ENCODE peak calls at places on chromosomes 12 and 14, in five cellular contexts. Q is GM20000, X is tibial artery, G is AG04450, J is upper lobe of left lung. L is an unnamed sample.

GRCh38 chr12:76391461-76391860 is 43.2 kb upstream of the BBS10 start:
- DNase-seq in Q (no peak), X (no peak), G (no peak), J (no peak), L (no peak)

GRCh38 chr12:3237154-3237520 is 160.0 kb downstream of the TSPAN9 start:
- DNase-seq in Q (no peak), X (no peak), G (no peak), J (no peak), L (no peak)

GRCh38 chr14:51653096-51653814 is 1.5 kb downstream of the FRMD6 start:
- DNase-seq in Q (no peak), X (no peak), G (no peak), J (no peak), L (peak)

GRCh38 chr12:28172434-28173030 is 17.7 kb upstream of the CCDC91 start:
- DNase-seq in Q (no peak), X (no peak), G (peak), J (no peak), L (peak)

GRCh38 chr14:67131691-67132090 is 57.5 kb upstream of the GARIN2 start:
- DNase-seq in Q (no peak), X (no peak), G (no peak), J (no peak), L (no peak)

GRCh38 chr12:110245278-110245868 is 35.7 kb upstream of the ATP2A2 start:
- DNase-seq in Q (peak), X (no peak), G (no peak), J (peak), L (peak)

GRCh38 chr12:100986595-100987547 is 192.3 kb downstream of the ANO4 start:
- DNase-seq in Q (no peak), X (no peak), G (peak), J (no peak), L (peak)

GRCh38 chr12:25590021-25590721 is 37.1 kb upstream of the LMNTD1 start:
- DNase-seq in Q (peak), X (no peak), G (no peak), J (no peak), L (no peak)

GRCh38 chr14:30521899-30522736 is 36.8 kb upstream of the G2E3 start:
- DNase-seq in Q (peak), X (no peak), G (no peak), J (no peak), L (peak)

GRCh38 chr12:121295746-121296617 is 527 bp downstream of the CAMKK2 start:
- DNase-seq in Q (peak), X (no peak), G (no peak), J (no peak), L (peak)

GRCh38 chr14:55115433-55115832 is 13.6 kb upstream of the LGALS3 start:
- DNase-seq in Q (no peak), X (no peak), G (no peak), J (peak), L (no peak)

GRCh38 chr12:125381373-125381772 is 316.1 kb downstream of the AACS start:
- DNase-seq in Q (no peak), X (no peak), G (no peak), J (no peak), L (no peak)

GRCh38 chr12:51678086-51678724 is 87.2 kb downstream of the SCN8A start:
- DNase-seq in Q (peak), X (no peak), G (no peak), J (peak), L (no peak)

GRCh38 chr14:19800282-19801117 is 3.1 kb upstream of the OR4N2 start:
- DNase-seq in Q (no peak), X (peak), G (no peak), J (no peak), L (no peak)

GRCh38 chr14:33406766-33407165 is 468.1 kb downstream of the NPAS3 start:
- DNase-seq in Q (no peak), X (no peak), G (no peak), J (no peak), L (no peak)

GRCh38 chr14:75429562-75429961 is 1.7 kb downstream of the JDP2 start:
- DNase-seq in Q (no peak), X (no peak), G (no peak), J (no peak), L (no peak)

GRCh38 chr12:81416571-81416970 is 338.7 kb downstream of the ACSS3 start:
- DNase-seq in Q (no peak), X (no peak), G (no peak), J (no peak), L (no peak)

GRCh38 chr14:54919330-54919729 is 16.7 kb upstream of the GCH1 start:
- DNase-seq in Q (no peak), X (no peak), G (no peak), J (no peak), L (no peak)

GRCh38 chr14:90062852-90063539 is 1.2 kb downstream of the KCNK13 start:
- DNase-seq in Q (peak), X (no peak), G (no peak), J (no peak), L (no peak)

GRCh38 chr14:103030741-103031565 is 26.4 kb downstream of the CDC42BPB start:
- DNase-seq in Q (no peak), X (no peak), G (no peak), J (no peak), L (peak)

GRCh38 chr14:101731187-101732080 is 30.1 kb upstream of the PPP2R5C start:
- DNase-seq in Q (peak), X (no peak), G (no peak), J (peak), L (peak)

GRCh38 chr12:108691995-108692808 is 39.1 kb downstream of the CORO1C start:
- DNase-seq in Q (no peak), X (no peak), G (no peak), J (peak), L (peak)

GRCh38 chr12:57737467-57738141 is 938 bp downstream of the AGAP2 start:
- DNase-seq in Q (peak), X (no peak), G (no peak), J (no peak), L (peak)

GRCh38 chr14:92906823-92907222 is 16.1 kb upstream of the CHGA start:
- DNase-seq in Q (no peak), X (no peak), G (no peak), J (no peak), L (no peak)

GRCh38 chr12:40152783-40153383 is 47.0 kb upstream of the SLC2A13 start:
- DNase-seq in Q (peak), X (no peak), G (peak), J (peak), L (peak)

GRCh38 chr12:6824962-6825381 is 3.2 kb upstream of the P3H3 start:
- DNase-seq in Q (no peak), X (no peak), G (no peak), J (no peak), L (peak)

DNA sequence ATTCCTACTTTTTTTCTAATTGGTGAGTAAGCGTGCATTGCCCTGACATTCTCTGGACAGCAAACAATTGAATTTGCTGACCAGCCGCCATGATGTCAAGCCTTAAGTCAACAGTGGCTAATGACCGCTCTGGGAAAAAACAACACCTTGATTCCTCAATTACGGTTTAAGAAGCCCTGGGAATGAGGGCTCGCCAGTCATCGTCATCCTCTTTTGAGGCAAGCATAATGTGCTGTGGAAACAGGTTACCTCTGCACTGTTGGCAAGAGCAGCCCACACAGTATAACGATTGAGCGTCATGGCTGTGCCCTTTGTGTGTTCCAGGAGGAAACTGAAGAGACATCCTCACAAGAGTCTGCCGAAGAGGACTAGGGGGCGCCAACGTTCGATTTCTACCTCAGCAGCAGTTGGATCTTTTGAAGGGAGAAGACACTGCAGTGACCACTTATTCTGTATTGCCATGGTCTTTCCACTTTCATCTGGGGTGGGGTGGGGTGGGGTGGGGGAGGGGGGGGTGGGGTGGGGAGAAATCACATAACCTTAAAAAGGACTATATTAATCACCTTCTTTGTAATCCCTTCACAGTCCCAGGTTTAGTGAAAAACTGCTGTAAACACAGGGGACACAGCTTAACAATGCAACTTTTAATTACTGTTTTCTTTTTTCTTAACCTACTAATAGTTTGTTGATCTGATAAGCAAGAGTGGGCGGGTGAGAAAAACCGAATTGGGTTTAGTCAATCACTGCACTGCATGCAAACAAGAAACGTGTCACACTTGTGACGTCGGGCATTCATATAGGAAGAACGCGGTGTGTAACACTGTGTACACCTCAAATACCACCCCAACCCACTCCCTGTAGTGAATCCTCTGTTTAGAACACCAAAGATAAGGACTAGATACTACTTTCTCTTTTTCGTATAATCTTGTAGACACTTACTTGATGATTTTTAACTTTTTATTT is 138.9 kb downstream of the HMGA2 start:
- DNase-seq in Q (peak), X (no peak), G (no peak), J (no peak), L (peak)
- TF ChIP-seq CTCF in Q (peak), X (no peak), G (peak), J (no peak), L (peak)

GRCh38 chr12:127538325-127538724 is 728.6 kb upstream of the TMEM132C start:
- DNase-seq in Q (no peak), X (no peak), G (no peak), J (no peak), L (no peak)
- TF ChIP-seq CTCF in Q (no peak), X (no peak), G (no peak), J (no peak), L (no peak)

GRCh38 chr12:5434647-5434968 is 2.7 kb downstream of the NTF3 start:
- DNase-seq in Q (no peak), X (no peak), G (no peak), J (no peak), L (no peak)

GRCh38 chr12:5432011-5432400 is at the start of gene NTF3:
- DNase-seq in Q (peak), X (peak), G (peak), J (no peak), L (no peak)

GRCh38 chr12:5433840-5434646 is 2.1 kb downstream of the NTF3 start:
- DNase-seq in Q (no peak), X (no peak), G (no peak), J (no peak), L (no peak)

GRCh38 chr12:5435161-5435560 is 3.3 kb downstream of the NTF3 start:
- DNase-seq in Q (no peak), X (no peak), G (no peak), J (no peak), L (no peak)

GRCh38 chr12:5433081-5433839 is 1.4 kb downstream of the NTF3 start:
- DNase-seq in Q (no peak), X (peak), G (no peak), J (no peak), L (peak)
- TF ChIP-seq CTCF in Q (no peak), X (peak), G (peak), J (no peak), L (peak)

DNA sequence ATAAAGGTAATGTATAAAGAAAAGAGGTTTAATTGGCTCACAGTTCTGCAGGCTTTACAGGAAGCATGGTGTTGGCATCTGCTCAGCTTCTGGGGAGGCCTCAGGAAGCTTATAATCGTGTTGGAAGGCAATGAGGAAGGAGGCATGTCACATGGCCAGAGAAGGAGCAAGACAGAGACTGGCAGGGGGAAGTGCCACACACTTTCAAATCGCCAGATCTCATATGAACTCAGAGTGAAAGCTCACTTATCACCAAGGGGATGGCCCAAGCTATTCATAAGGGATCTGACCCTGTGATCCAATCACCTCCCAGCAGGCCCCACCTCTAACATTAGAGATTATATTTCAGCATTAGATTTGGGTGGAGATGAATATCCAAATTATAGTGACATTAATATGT is 26.3 kb downstream of the LDHB start:
- DNase-seq in Q (no peak), X (no peak), G (no peak), J (no peak), L (no peak)
- TF ChIP-seq CTCF in Q (no peak), X (no peak), G (no peak), J (no peak), L (no peak)

GRCh38 chr12:60980558-60980957 is 1279.6 kb upstream of the USP15 start:
- DNase-seq in Q (no peak), X (no peak), G (no peak), J (no peak), L (no peak)

GRCh38 chr12:60981473-60981872 is 1278.7 kb upstream of the USP15 start:
- DNase-seq in Q (no peak), X (no peak), G (no peak), J (no peak), L (no peak)

DNA sequence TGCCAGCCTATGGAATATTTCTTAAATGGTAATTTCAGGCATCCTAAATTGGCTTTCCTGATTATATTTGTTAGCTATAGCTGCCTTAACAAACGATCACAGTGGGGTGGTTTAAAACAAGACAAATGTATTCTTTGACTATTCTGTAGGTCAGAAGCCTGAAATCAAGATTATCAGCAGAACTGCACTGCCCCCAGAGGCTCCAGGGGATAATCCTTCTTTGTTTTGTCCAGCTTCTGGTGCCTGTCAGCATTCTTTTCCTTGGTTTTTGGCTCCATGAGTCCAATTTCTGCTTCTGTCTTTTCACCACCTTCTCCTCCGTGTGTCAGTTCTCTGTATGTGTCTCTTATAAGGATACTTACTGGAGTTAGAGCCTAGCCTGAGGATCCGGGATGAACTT is 1282.2 kb upstream of the USP15 start:
- DNase-seq in Q (no peak), X (no peak), G (no peak), J (no peak), L (no peak)
- TF ChIP-seq CTCF in Q (no peak), X (no peak), G (no peak), J (no peak), L (peak)

GRCh38 chr12:19912996-19913395 is 455.3 kb upstream of the PDE3A start:
- DNase-seq in Q (no peak), X (no peak), G (no peak), J (no peak), L (no peak)

GRCh38 chr12:19916982-19917381 is 451.4 kb upstream of the PDE3A start:
- DNase-seq in Q (no peak), X (no peak), G (no peak), J (no peak), L (no peak)

GRCh38 chr12:19916193-19916498 is 452.2 kb upstream of the PDE3A start:
- DNase-seq in Q (no peak), X (no peak), G (no peak), J (no peak), L (no peak)

GRCh38 chr12:19910681-19911080 is 457.7 kb upstream of the PDE3A start:
- DNase-seq in Q (no peak), X (no peak), G (no peak), J (no peak), L (no peak)

DNA sequence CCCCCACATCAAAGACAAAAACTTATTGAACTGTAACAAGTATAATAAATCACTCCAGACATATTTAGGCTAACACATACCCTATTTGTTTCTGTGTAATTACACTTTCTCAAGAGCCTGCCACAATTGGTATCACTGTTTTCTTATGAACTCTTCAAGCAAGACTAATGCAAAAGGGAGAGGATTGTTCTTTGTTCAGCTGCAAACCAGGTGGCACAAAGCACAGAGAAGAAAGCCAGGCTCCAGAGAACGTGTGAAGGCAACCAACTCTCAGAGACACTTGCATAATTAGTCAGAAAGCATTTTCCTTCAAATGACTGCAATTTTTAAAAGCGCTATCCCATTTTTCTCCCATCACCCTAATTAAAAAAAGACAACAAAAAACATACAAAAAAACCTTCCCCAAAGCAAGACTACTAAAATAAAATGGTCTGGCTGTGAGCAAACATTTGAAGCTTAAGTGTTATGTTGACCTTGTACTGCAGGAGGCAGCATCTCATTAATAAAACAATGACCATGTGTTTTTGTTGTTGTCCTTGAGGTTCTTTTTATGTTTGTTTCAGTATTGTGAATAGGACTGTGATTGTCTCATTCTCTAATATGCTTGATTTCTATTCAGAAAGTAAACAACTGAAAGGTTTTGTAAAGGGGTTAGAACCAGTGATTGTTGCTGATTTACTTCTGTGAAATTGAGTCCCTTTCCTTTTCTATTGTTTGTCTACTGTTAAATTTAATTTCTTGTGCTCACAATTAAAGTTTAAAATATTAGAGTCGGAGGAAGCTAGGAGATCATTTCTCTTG is 452.7 kb upstream of the PDE3A start:
- DNase-seq in Q (no peak), X (no peak), G (no peak), J (no peak), L (peak)
- TF ChIP-seq CTCF in Q (no peak), X (peak), G (peak), J (peak), L (peak)

L was measured in foreskin fibroblast.